ENCODE peak calls at places on chromosomes 12 and 14, in nine cellular contexts. J, E, T, F, I, W, Z, Q and G are unnamed samples. For H3K27me3, the result is how much of the 10 kb centered on the place peaks cover.

GRCh38 chr12:106058256-106059182 is 80.2 kb downstream of the NUAK1 start:
- DNase-seq in J (no peak), E (no peak), T (no peak), F (no peak), I (no peak), W (no peak), Z (no peak), Q (no peak), G (no peak)

GRCh38 chr14:38808734-38809455 is 294.1 kb downstream of the SEC23A start:
- DNase-seq in J (no peak), E (peak), T (no peak), F (no peak), I (no peak), W (no peak), Z (no peak), Q (no peak), G (no peak)

GRCh38 chr12:110233212-110233903 is 47.7 kb upstream of the ATP2A2 start:
- DNase-seq in J (no peak), E (no peak), T (no peak), F (no peak), I (no peak), W (no peak), Z (no peak), Q (no peak), G (no peak)

GRCh38 chr12:131309700-131310099 is 356.0 kb downstream of the ADGRD1 start:
- DNase-seq in J (no peak), E (no peak), T (peak), F (no peak), I (no peak), W (no peak), Z (no peak), Q (no peak), G (no peak)

GRCh38 chr14:99035712-99036593 is 236.0 kb downstream of the BCL11B start:
- DNase-seq in J (peak), E (peak), T (no peak), F (peak), I (peak), W (no peak), Z (no peak), Q (no peak), G (peak)

GRCh38 chr12:116736962-116737773 is 701 bp downstream of the SPRING1 start:
- DNase-seq in J (no peak), E (peak), T (peak), F (no peak), I (peak), W (no peak), Z (peak), Q (no peak), G (no peak)

GRCh38 chr12:115895247-115895646 is 382.2 kb downstream of the MED13L start:
- DNase-seq in J (no peak), E (no peak), T (no peak), F (no peak), I (no peak), W (no peak), Z (peak), Q (no peak), G (no peak)

GRCh38 chr14:62138593-62138992 is 376.4 kb downstream of the SNAPC1 start:
- DNase-seq in J (no peak), E (no peak), T (no peak), F (no peak), I (no peak), W (no peak), Z (no peak), Q (no peak), G (no peak)

DNA sequence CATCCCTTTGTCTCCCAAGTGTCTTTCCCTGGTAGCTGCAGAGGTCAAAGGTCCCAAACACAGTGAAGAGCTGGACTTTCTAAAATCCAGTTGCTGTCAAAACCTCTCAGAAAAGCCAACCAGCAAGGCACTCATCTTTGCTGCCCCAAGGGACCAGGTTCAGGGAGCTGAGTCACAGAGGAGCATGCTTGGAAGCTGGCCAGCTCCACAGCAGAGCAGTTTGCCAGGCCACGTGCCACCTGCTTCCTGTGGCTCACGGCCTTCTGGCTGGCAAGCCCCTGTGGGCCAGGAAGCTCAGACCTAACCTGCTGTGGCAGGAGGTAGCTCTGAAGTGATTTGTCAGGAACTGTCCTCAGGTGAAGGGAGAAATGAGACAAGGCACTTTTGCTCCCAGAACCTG is 3.6 kb downstream of the ISCU start:
- DNase-seq in J (peak), E (peak), T (peak), F (peak), I (peak), W (peak), Z (no peak), Q (peak), G (peak)
- TF ChIP-seq POLR2AphosphoS5 in J (peak), E (peak), T (peak), F (peak), I (peak), W (peak), Z (no peak), Q (no peak), G (peak)

GRCh38 chr12:31897791-31898503 is 61.3 kb upstream of the RESF1 start:
- DNase-seq in J (no peak), E (peak), T (peak), F (no peak), I (no peak), W (no peak), Z (peak), Q (no peak), G (no peak)

GRCh38 chr12:31896514-31897039 is 62.6 kb upstream of the RESF1 start:
- DNase-seq in J (no peak), E (peak), T (peak), F (no peak), I (peak), W (peak), Z (peak), Q (no peak), G (peak)

GRCh38 chr12:31900271-31900670 is 58.9 kb upstream of the RESF1 start:
- DNase-seq in J (no peak), E (no peak), T (no peak), F (no peak), I (no peak), W (no peak), Z (no peak), Q (no peak), G (no peak)

GRCh38 chr12:31899136-31899535 is 60.1 kb upstream of the RESF1 start:
- DNase-seq in J (no peak), E (no peak), T (no peak), F (no peak), I (no peak), W (no peak), Z (no peak), Q (no peak), G (no peak)

GRCh38 chr12:31895449-31896150 is 63.6 kb upstream of the RESF1 start:
- DNase-seq in J (no peak), E (no peak), T (no peak), F (no peak), I (no peak), W (no peak), Z (no peak), Q (no peak), G (no peak)
- H3K27ac ChIP-seq in J (no peak), E (peak), T (peak), F (no peak), I (peak), W (peak), Z (no peak), Q (no peak), G (no peak)

GRCh38 chr12:76064904-76065303 is 19.6 kb downstream of the NAP1L1 start:
- DNase-seq in J (no peak), E (no peak), T (no peak), F (no peak), I (no peak), W (no peak), Z (no peak), Q (no peak), G (no peak)
- H3K27me3 ChIP-seq in J (under half), E (under half), T (under half), F (under half), I (under half), W (under half), Z (under half), Q (under half), G (under half)

GRCh38 chr12:15796493-15797141 is 7.4 kb upstream of the EPS8 start:
- DNase-seq in J (no peak), E (no peak), T (no peak), F (no peak), I (no peak), W (no peak), Z (no peak), Q (no peak), G (no peak)
- TF ChIP-seq POLR2AphosphoS5 in J (no peak), E (no peak), T (no peak), F (no peak), I (no peak), W (no peak), Z (no peak), Q (no peak), G (no peak)

GRCh38 chr14:70731447-70732239 is 77.7 kb downstream of the MAP3K9 start:
- DNase-seq in J (no peak), E (no peak), T (no peak), F (no peak), I (no peak), W (no peak), Z (no peak), Q (no peak), G (peak)
- H3K27ac ChIP-seq in J (no peak), E (no peak), T (no peak), F (no peak), I (no peak), W (no peak), Z (no peak), Q (no peak), G (peak)

GRCh38 chr12:53474077-53474476 is 22.2 kb downstream of the PCBP2 start:
- DNase-seq in J (no peak), E (no peak), T (no peak), F (no peak), I (no peak), W (no peak), Z (no peak), Q (no peak), G (no peak)
- H3K27me3 ChIP-seq in J (under half), E (under half), T (under half), F (under half), I (under half), W (under half), Z (under half), Q (under half), G (under half)

GRCh38 chr12:57091633-57092528 is 3.0 kb downstream of the NAB2 start:
- DNase-seq in J (peak), E (no peak), T (no peak), F (no peak), I (no peak), W (no peak), Z (no peak), Q (no peak), G (no peak)

GRCh38 chr12:57094194-57095160 is 5.6 kb downstream of the NAB2 start:
- DNase-seq in J (no peak), E (peak), T (no peak), F (no peak), I (no peak), W (no peak), Z (no peak), Q (no peak), G (peak)

GRCh38 chr12:57092529-57092862 is 3.6 kb downstream of the NAB2 start:
- DNase-seq in J (no peak), E (no peak), T (no peak), F (no peak), I (no peak), W (no peak), Z (no peak), Q (no peak), G (no peak)

GRCh38 chr12:57092876-57093411 is 4.0 kb downstream of the NAB2 start:
- DNase-seq in J (no peak), E (peak), T (no peak), F (no peak), I (no peak), W (no peak), Z (no peak), Q (no peak), G (no peak)

GRCh38 chr12:57093412-57094193 is 4.7 kb downstream of the NAB2 start:
- DNase-seq in J (peak), E (peak), T (peak), F (no peak), I (no peak), W (no peak), Z (peak), Q (no peak), G (peak)
- TF ChIP-seq POLR2AphosphoS5 in J (peak), E (peak), T (peak), F (no peak), I (peak), W (no peak), Z (peak), Q (no peak), G (peak)

DNA sequence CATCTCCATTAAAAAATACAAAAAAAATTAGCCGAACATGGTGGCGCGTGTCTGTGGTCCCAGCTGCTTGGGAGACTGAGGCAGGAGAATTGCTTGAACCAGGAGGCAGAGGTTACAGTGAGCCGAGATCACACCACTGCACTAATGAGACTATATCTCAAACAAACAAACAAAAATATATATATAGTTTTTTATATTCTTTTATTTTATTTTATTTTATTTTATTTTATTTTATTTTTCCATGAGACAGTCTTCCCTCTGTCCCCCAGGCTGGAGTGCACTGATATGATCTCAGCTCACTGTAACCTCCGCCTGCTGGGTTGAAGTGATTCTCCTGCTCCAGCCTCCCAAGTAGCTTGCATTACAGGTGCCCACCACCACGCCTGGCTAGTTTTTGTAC is 79.5 kb downstream of the IRF2BPL start:
- DNase-seq in J (no peak), E (no peak), T (no peak), F (no peak), I (no peak), W (no peak), Z (no peak), Q (no peak), G (no peak)
- H3K27ac ChIP-seq in J (peak), E (no peak), T (no peak), F (peak), I (no peak), W (no peak), Z (no peak), Q (peak), G (peak)

GRCh38 chr12:1880876-1881275 is 37.6 kb downstream of the CACNA2D4 start:
- DNase-seq in J (no peak), E (no peak), T (no peak), F (no peak), I (no peak), W (no peak), Z (no peak), Q (no peak), G (no peak)
- H3K27me3 ChIP-seq in J (under half), E (under half), T (under half), F (under half), I (under half), W (under half), Z (under half), Q (under half), G (under half)